ENCODE peak calls at places on chromosomes 2 and 18, in four cellular contexts. D is activated B cell treated with CpG ODN at 0.5 μM for 24 hours, L is Caco-2, M is BE2C. N is an unnamed sample.

GRCh38 chr18:31487251-31488015 is 10.5 kb upstream of the DSG2 start:
- DNase-seq in M (no peak), D (no peak), L (no peak), N (no peak)

GRCh38 chr2:68152651-68153347 is 4.9 kb upstream of the PNO1 start:
- DNase-seq in L (no peak), M (no peak), D (no peak), N (no peak)

GRCh38 chr2:26568076-26568890 is 72.9 kb downstream of the CIB4 start:
- DNase-seq in M (no peak), D (no peak), L (peak), N (no peak)

GRCh38 chr2:55014962-55015939 is 35.0 kb downstream of the RTN4 start:
- DNase-seq in L (peak), D (no peak), M (peak), N (peak)

GRCh38 chr2:286774-287392 is 1.0 kb downstream of the ALKAL2 start:
- DNase-seq in D (no peak), L (no peak), M (no peak), N (peak)

GRCh38 chr2:28054916-28055315 is 164.4 kb downstream of the BABAM2 start:
- DNase-seq in M (no peak), D (no peak), L (no peak), N (no peak)

GRCh38 chr2:138942466-138942865 is 162.3 kb upstream of the NXPH2 start:
- DNase-seq in M (no peak), L (no peak), D (no peak), N (no peak)

GRCh38 chr2:120453635-120453998 is 107.7 kb downstream of the INHBB start:
- DNase-seq in D (no peak), L (no peak), M (no peak), N (no peak)

GRCh38 chr2:188307850-188308283 is 16.2 kb downstream of the GULP1 start:
- DNase-seq in L (no peak), M (peak), D (no peak), N (no peak)

GRCh38 chr2:215614296-215614695 is 178.4 kb upstream of the FN1 start:
- DNase-seq in M (no peak), D (no peak), L (no peak), N (no peak)

GRCh38 chr18:58682429-58683069 is 11.3 kb downstream of the MALT1 start:
- DNase-seq in M (peak), D (no peak), L (no peak), N (no peak)

GRCh38 chr2:177771191-177771590 is 301.4 kb downstream of the PDE11A start:
- DNase-seq in D (no peak), L (no peak), M (no peak), N (no peak)

GRCh38 chr2:111656436-111656835 is 227.6 kb downstream of the ANAPC1 start:
- DNase-seq in D (no peak), L (no peak), M (no peak), N (no peak)

GRCh38 chr2:121532347-121532766 is 1.7 kb downstream of the RNU4ATAC start:
- DNase-seq in D (no peak), L (no peak), M (no peak), N (no peak)

GRCh38 chr2:126187665-126188064 is 468.3 kb upstream of the GYPC start:
- DNase-seq in L (no peak), M (no peak), D (no peak), N (no peak)

GRCh38 chr2:110204408-110205385 is at the start of gene NPHP1:
- DNase-seq in D (peak), L (peak), M (peak), N (peak)

GRCh38 chr18:63346031-63346430 is 21.0 kb downstream of the KDSR start:
- DNase-seq in D (no peak), L (no peak), M (no peak), N (no peak)

GRCh38 chr2:26330114-26330581 is 15.8 kb upstream of the SELENOI start:
- DNase-seq in M (peak), D (peak), L (peak), N (peak)

GRCh38 chr2:46847726-46848421 is 67.7 kb downstream of the MCFD2 start:
- DNase-seq in D (no peak), L (no peak), M (peak), N (no peak)

GRCh38 chr2:71702971-71703898 is 249.9 kb downstream of the DYSF start:
- DNase-seq in L (no peak), D (no peak), M (no peak), N (no peak)

GRCh38 chr2:12934181-12934756 is 217.5 kb downstream of the TRIB2 start:
- DNase-seq in L (no peak), M (no peak), D (no peak), N (no peak)

GRCh38 chr2:240615830-240616547 is 9.3 kb upstream of the GPR35 start:
- DNase-seq in D (peak), M (peak), L (no peak), N (no peak)

GRCh38 chr2:85308951-85309555 is 18.7 kb downstream of the TGOLN2 start:
- DNase-seq in M (peak), L (no peak), D (no peak), N (peak)

GRCh38 chr2:196635156-196635555 is 4.4 kb upstream of the CCDC150 start:
- DNase-seq in D (no peak), M (no peak), L (no peak), N (no peak)

GRCh38 chr2:174195253-174195652 is 53.1 kb downstream of the OLA1 start:
- DNase-seq in M (no peak), D (no peak), L (no peak), N (no peak)

GRCh38 chr2:172999641-173000387 is 75.8 kb upstream of the MAP3K20 start:
- DNase-seq in L (no peak), D (no peak), M (no peak), N (no peak)

GRCh38 chr18:64027931-64028695 is 58.2 kb downstream of the SERPINB8 start:
- DNase-seq in L (no peak), M (no peak), D (no peak), N (no peak)

GRCh38 chr2:179129574-179130238 is 79.8 kb upstream of the CCDC141 start:
- DNase-seq in M (no peak), L (no peak), D (no peak), N (no peak)

GRCh38 chr2:218822622-218823021 is 9.0 kb downstream of the PRKAG3 start:
- DNase-seq in L (no peak), D (no peak), M (no peak), N (no peak)

GRCh38 chr2:216539120-216539519 is 40.5 kb downstream of the RPL37A start:
- DNase-seq in M (no peak), D (no peak), L (no peak), N (no peak)

GRCh38 chr18:44229693-44230108 is 451.0 kb upstream of the SETBP1 start:
- DNase-seq in M (no peak), L (no peak), D (no peak), N (no peak)

GRCh38 chr2:85695121-85695520 is 963 bp downstream of the GNLY start:
- DNase-seq in D (no peak), L (no peak), M (no peak), N (no peak)

DNA sequence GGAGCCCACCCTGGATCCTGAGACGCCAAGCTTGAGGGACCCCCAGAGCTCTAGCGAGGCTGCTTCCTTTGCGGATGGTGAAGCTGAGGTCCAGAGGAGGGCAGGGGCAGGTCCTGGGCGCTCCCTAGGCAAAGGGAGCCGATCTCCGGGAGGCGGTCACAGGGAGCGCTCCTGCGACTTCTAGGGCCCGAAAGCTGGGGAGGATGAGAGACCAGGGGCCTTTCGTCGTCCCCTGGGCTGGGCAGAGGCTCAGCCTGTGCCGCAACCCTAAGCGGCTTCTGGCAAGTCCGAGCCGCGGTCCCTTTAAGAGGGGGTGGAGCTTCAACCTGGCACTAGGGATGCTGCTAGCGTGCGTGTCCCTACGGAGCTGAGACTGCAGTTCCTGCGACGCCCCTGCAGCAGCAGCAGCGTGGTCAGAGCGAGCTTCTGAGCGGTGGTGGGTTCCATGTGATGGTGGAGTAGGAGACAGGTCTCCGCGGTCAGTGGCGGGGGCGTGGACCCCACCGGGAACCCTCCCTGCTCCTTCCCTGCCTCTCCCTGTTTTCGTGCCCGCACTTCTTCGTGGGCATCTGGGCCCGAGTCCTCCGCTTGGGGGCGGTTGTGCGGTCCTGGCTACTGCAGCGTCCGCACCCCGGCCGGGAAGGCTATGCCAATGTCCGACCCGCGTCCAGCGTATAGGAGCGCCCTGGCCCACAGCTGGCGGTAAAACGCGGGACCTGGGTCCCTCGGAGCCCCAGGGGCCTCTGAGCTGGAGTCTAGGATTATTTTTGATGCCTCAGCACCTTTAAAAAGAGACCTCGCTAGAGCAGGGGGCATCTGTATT is 154.6 kb downstream of the CCDC74A start:
- DNase-seq in D (peak), M (peak), L (peak), N (peak)
- TF ChIP-seq CTCF in D (no peak), M (peak), L (peak), N (no peak)

GRCh38 chr2:132651115-132652099 is 18.6 kb downstream of the LYPD1 start:
- DNase-seq in L (no peak), D (no peak), M (peak), N (no peak)
- TF ChIP-seq CTCF in L (no peak), D (no peak), M (peak), N (peak)

GRCh38 chr18:8984131-8984670 is 118.3 kb upstream of the NDUFV2 start:
- DNase-seq in M (no peak), D (no peak), L (no peak), N (no peak)

GRCh38 chr18:8980496-8981402 is 121.8 kb upstream of the NDUFV2 start:
- DNase-seq in M (no peak), L (no peak), D (no peak), N (no peak)

GRCh38 chr18:8979258-8979988 is 123.1 kb upstream of the NDUFV2 start:
- DNase-seq in L (no peak), M (no peak), D (no peak), N (no peak)

GRCh38 chr18:8978394-8978793 is 124.1 kb upstream of the NDUFV2 start:
- DNase-seq in L (no peak), M (no peak), D (no peak), N (no peak)

DNA sequence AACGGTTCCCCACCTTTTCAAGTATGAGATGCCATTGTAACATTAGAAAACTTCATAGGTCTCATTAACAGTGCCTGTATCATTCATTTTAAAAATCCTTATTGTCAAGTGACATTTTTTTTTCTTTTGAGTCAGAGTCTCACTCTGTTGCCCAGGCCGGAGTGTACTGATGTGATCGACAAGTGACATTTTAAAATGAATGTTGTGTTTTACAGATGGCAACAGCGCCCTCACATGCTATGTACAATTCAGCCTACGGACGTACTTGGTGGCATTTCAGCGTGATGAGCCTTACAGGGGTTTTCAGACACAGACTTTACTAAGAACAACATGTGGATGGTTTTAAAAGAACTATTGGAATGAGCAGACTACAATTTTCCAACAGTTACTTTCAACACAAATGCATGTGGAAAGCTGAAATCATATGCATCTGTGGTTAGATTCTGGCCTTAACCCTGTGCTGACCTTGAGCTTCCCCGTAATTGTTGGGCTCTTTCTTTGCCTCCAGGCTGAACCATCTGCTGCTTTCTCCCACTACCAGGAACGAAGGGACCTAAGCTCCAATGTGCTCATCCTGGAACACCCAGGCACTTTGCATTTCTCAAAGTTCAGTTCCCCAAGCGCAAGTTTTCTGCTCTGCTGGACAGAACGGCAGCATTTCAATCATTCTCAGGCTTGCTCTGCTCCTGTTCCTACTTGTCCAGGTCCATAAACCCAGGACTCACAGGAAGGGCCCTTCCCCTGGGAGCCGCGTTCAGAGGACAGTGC is 119.9 kb upstream of the NDUFV2 start:
- DNase-seq in D (no peak), L (peak), M (peak), N (peak)
- TF ChIP-seq CTCF in D (no peak), L (peak), M (peak), N (peak)

DNA sequence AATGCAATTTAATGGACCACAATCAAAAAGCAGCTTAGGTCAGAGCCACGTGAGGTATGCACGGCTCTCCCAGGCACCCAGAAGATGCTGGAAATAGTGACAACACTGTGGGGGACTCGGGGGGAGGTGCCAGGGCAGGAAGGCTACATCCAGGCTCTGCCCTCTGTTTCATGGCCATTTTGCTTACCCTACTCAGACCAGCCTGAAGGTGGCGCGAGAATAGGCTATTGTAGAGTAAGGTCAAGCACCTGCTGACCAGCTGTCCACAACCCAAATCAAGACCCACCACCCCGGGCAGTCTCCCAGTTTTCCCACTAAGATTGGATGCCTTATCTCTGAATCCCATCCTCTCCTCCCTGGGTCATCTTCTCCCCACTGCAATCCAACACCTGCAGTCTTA is 115.7 kb downstream of the VIT start:
- DNase-seq in L (no peak), D (no peak), M (no peak), N (no peak)
- TF ChIP-seq CTCF in L (peak), D (no peak), M (peak), N (no peak)

DNA sequence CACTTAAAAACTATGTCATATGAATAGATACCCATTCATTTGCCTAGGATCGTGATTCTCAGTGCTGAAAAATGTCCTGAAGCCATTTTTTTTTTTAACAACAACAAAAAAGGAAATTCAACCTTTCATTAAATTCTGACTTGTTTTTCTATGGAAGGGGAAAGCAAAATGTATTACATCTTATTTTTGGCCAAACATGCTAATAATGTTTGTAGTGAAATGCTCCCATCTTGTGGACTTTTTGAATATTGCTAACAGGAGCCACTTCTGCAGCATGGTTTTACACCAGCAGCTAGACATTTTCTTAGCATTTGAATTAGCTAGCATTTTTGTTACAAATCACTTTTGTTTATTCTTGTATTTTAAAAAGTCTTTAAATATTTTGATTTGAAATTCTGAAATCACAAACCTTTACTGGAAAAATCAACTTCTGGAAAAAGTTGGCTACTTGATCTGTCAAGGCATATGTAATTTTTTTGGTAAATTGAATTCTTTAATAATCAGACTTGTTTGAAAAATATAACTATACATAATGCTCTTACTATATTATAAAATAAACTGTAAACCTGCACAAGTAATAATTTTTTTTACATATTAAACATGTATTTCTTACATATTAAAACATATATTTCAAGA is 75.8 kb downstream of the KIDINS220 start:
- DNase-seq in L (no peak), M (no peak), D (no peak), N (no peak)
- TF ChIP-seq CTCF in L (peak), M (peak), D (no peak), N (peak)

GRCh38 chr2:130372833-130373807 is 17.3 kb downstream of the PTPN18 start:
- DNase-seq in M (no peak), L (no peak), D (no peak), N (no peak)
- TF ChIP-seq CTCF in M (no peak), L (no peak), D (no peak), N (peak)

GRCh38 chr2:108958632-108959341 is 30.2 kb downstream of the EDAR start:
- DNase-seq in L (no peak), M (no peak), D (no peak), N (no peak)

GRCh38 chr2:108965540-108966299 is 23.3 kb downstream of the EDAR start:
- DNase-seq in D (no peak), M (no peak), L (no peak), N (no peak)

GRCh38 chr2:108960006-108960405 is 29.0 kb downstream of the EDAR start:
- DNase-seq in M (no peak), D (no peak), L (no peak), N (no peak)

GRCh38 chr2:108959401-108959800 is 29.6 kb downstream of the EDAR start:
- DNase-seq in M (no peak), L (no peak), D (no peak), N (no peak)

DNA sequence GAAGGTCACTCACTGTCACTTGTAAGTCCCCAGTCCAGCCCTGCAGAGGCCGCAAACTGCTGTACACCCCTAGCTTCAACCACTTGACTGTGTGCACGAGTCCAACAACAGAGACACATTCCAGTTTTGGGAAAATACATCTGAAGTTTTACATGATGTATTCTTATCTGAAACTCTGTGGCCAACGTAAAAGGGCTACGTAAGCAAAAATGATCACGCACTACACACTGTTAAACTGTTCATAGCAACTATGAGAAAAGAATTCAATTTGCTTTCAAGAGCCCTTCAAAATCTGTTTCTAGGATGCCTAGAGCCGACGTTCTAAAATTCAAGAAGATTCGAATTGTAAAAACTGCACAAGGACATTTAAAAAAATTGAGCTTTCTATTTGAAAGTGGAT is 26.0 kb downstream of the EDAR start:
- DNase-seq in M (no peak), D (no peak), L (no peak), N (no peak)
- TF ChIP-seq CTCF in M (no peak), D (no peak), L (no peak), N (no peak)